ENCODE peak calls at places on chromosomes 12 and 14, in six cellular contexts. One of them, this sample, is unnamed. For H4K20me1, the result is how much of the 10 kb centered on the place peaks cover.

GRCh38 chr12:1083888-1084262 is 92.9 kb downstream of the ERC1 start:
- DNase-seq in IMR-90: peak
- DNase-seq in H1: no peak
- DNase-seq in mammary epithelial cell: no peak
- DNase-seq in GM23248: peak
- DNase-seq in neural progenitor cell: no peak
- DNase-seq in this sample: no peak

GRCh38 chr12:55899035-55899434 is 28.7 kb downstream of the PYM1 start:
- DNase-seq in IMR-90: peak
- DNase-seq in H1: no peak
- DNase-seq in mammary epithelial cell: no peak
- DNase-seq in GM23248: peak
- DNase-seq in neural progenitor cell: no peak
- DNase-seq in this sample: no peak

GRCh38 chr12:46770501-46771183 is 55.2 kb downstream of the SLC38A4 start:
- DNase-seq in IMR-90: peak
- DNase-seq in H1: no peak
- DNase-seq in mammary epithelial cell: no peak
- DNase-seq in GM23248: peak
- DNase-seq in neural progenitor cell: peak
- DNase-seq in this sample: no peak

GRCh38 chr12:20628999-20629398 is 66.1 kb upstream of the SLCO1C1 start:
- DNase-seq in IMR-90: no peak
- DNase-seq in H1: no peak
- DNase-seq in mammary epithelial cell: no peak
- DNase-seq in GM23248: no peak
- DNase-seq in neural progenitor cell: no peak
- DNase-seq in this sample: no peak

GRCh38 chr12:6426882-6427671 is 17.7 kb upstream of the CD27 start:
- DNase-seq in IMR-90: no peak
- DNase-seq in H1: no peak
- DNase-seq in mammary epithelial cell: no peak
- DNase-seq in GM23248: no peak
- DNase-seq in neural progenitor cell: no peak
- DNase-seq in this sample: peak

GRCh38 chr12:68792952-68793351 is 15.0 kb upstream of the MDM2 start:
- DNase-seq in IMR-90: peak
- DNase-seq in H1: no peak
- DNase-seq in mammary epithelial cell: peak
- DNase-seq in GM23248: peak
- DNase-seq in neural progenitor cell: peak
- DNase-seq in this sample: no peak

GRCh38 chr12:65586796-65587195 is 237.5 kb upstream of the HMGA2 start:
- DNase-seq in IMR-90: no peak
- DNase-seq in H1: no peak
- DNase-seq in mammary epithelial cell: peak
- DNase-seq in GM23248: no peak
- DNase-seq in neural progenitor cell: no peak
- DNase-seq in this sample: no peak

GRCh38 chr14:96754845-96755184 is 42.4 kb upstream of the VRK1 start:
- DNase-seq in IMR-90: no peak
- DNase-seq in H1: no peak
- DNase-seq in mammary epithelial cell: no peak
- DNase-seq in GM23248: no peak
- DNase-seq in neural progenitor cell: peak
- DNase-seq in this sample: no peak

GRCh38 chr12:9404469-9405260 is 196.5 kb upstream of the PZP start:
- DNase-seq in IMR-90: no peak
- DNase-seq in H1: no peak
- DNase-seq in mammary epithelial cell: no peak
- DNase-seq in GM23248: peak
- DNase-seq in neural progenitor cell: peak
- DNase-seq in this sample: no peak

GRCh38 chr14:61616524-61617185 is 78.7 kb upstream of the HIF1A start:
- DNase-seq in IMR-90: peak
- DNase-seq in H1: no peak
- DNase-seq in mammary epithelial cell: peak
- DNase-seq in GM23248: peak
- DNase-seq in neural progenitor cell: no peak
- DNase-seq in this sample: no peak

GRCh38 chr12:106049105-106049504 is 89.6 kb downstream of the NUAK1 start:
- DNase-seq in IMR-90: no peak
- DNase-seq in H1: no peak
- DNase-seq in mammary epithelial cell: no peak
- DNase-seq in GM23248: no peak
- DNase-seq in neural progenitor cell: no peak
- DNase-seq in this sample: no peak

GRCh38 chr14:22314183-22314820 is 274.7 kb downstream of the DAD1 start:
- DNase-seq in IMR-90: peak
- DNase-seq in H1: no peak
- DNase-seq in mammary epithelial cell: peak
- DNase-seq in GM23248: peak
- DNase-seq in neural progenitor cell: peak
- DNase-seq in this sample: peak

GRCh38 chr14:85595981-85596380 is 66.0 kb downstream of the FLRT2 start:
- DNase-seq in IMR-90: no peak
- DNase-seq in H1: no peak
- DNase-seq in mammary epithelial cell: no peak
- DNase-seq in GM23248: no peak
- DNase-seq in neural progenitor cell: no peak
- DNase-seq in this sample: no peak

GRCh38 chr14:55129086-55129427 is at the start of gene LGALS3:
- DNase-seq in IMR-90: peak
- DNase-seq in H1: no peak
- DNase-seq in mammary epithelial cell: peak
- DNase-seq in GM23248: peak
- DNase-seq in neural progenitor cell: peak
- DNase-seq in this sample: no peak

DNA sequence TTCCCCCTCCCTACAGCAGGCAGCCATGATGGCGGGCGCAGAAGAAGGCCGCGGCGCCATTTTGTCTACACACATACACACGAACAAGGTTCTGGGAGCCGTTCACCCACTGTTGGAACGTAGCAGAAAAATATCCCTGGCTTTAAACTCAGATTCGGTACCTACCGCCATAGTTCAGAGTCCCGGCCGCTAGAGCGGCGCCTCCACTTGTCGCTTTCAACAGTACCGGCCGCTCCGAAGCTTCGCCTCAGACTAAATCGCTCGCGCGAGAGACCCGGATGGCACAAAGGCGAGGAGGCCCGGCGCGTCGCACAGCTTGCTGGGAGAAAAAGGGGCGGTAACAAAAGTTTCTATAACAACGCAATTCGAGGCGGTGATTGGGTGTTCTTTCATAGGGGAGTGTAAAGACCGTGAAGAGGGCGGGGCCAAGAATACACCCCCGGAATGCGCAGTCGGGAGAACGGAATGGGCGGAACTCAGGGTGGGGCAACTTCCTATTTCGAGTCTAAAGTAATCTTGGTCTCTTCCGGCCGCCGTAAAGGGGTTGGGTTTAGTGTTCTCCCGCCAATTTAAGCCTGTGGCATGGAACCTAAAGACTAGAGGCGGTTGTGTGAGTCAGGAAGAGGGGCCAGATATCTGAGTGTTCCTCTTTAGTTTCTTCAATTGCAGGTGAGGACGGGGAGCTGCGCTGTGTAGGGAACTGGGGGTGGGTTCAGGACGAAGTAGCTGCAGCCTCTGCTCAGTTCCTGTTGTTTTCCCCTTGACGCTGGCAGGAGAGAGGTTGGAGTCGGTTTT is at the start of the genes KNTC1 and RSRC2:
- DNase-seq in IMR-90: peak
- DNase-seq in H1: peak
- DNase-seq in mammary epithelial cell: peak
- DNase-seq in GM23248: peak
- DNase-seq in neural progenitor cell: peak
- DNase-seq in this sample: peak
- H4K20me1 ChIP-seq in IMR-90: under half
- H4K20me1 ChIP-seq in H1: under half
- H4K20me1 ChIP-seq in mammary epithelial cell: under half
- H4K20me1 ChIP-seq in GM23248: under half
- H4K20me1 ChIP-seq in neural progenitor cell: under half
- H4K20me1 ChIP-seq in this sample: under half

DNA sequence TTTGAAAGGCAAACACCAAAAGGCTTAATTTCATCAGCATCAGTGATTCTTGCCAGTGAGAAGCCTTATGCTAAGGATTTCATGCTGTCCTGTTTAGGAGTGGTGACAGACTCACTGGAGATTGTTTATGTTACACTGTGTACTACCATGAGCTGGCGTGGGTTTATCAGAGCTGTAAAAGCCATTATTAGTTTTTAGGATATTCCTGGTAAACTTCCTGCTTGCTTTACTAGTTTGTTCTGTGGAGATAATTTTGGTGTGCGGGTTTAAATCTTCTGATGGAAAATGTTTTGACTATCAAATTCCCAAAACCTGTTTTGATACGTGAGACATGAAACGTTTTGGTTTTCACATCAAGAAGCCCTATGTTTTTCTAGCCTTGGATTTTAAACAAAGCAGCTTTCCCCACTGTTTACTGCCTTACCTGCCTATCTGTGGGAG is 15.2 kb downstream of the PPFIBP1 start:
- DNase-seq in IMR-90: peak
- DNase-seq in H1: no peak
- DNase-seq in mammary epithelial cell: no peak
- DNase-seq in GM23248: peak
- DNase-seq in neural progenitor cell: no peak
- DNase-seq in this sample: no peak
- H3K9ac ChIP-seq in IMR-90: no peak
- H3K9ac ChIP-seq in H1: no peak
- H3K9ac ChIP-seq in mammary epithelial cell: no peak
- H3K9ac ChIP-seq in GM23248: peak
- H3K9ac ChIP-seq in neural progenitor cell: no peak
- H3K9ac ChIP-seq in this sample: no peak

GRCh38 chr12:75302225-75302624 is 27.9 kb downstream of the CAPS2 start:
- DNase-seq in IMR-90: no peak
- DNase-seq in H1: no peak
- DNase-seq in mammary epithelial cell: no peak
- DNase-seq in GM23248: no peak
- DNase-seq in neural progenitor cell: no peak
- DNase-seq in this sample: no peak
- H2AFZ ChIP-seq in IMR-90: no peak
- H2AFZ ChIP-seq in H1: no peak
- H2AFZ ChIP-seq in mammary epithelial cell: no peak
- H2AFZ ChIP-seq in GM23248: no peak
- H2AFZ ChIP-seq in neural progenitor cell: no peak
- H2AFZ ChIP-seq in this sample: no peak

DNA sequence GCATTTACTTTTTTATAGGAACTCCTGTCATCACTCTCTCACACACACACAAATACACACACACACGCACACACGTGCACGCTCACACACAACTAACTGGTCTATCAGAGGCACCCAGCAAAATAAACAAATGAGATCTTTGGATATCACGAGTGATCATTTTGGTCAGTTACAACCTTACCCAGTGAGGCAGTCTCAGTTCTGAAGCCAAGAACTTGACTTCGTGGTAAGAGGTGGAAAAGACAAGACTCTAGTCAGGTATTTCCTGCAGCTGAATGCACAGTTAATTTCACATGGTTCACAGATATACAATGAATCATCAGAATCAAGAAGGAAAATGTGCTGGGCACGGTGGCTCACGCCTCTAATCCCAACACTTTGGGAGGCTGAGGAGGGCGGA is 39.4 kb downstream of the ATF7 start:
- DNase-seq in IMR-90: peak
- DNase-seq in H1: no peak
- DNase-seq in mammary epithelial cell: peak
- DNase-seq in GM23248: no peak
- DNase-seq in neural progenitor cell: no peak
- DNase-seq in this sample: no peak
- H4K20me1 ChIP-seq in IMR-90: under half
- H4K20me1 ChIP-seq in H1: under half
- H4K20me1 ChIP-seq in mammary epithelial cell: under half
- H4K20me1 ChIP-seq in GM23248: under half
- H4K20me1 ChIP-seq in neural progenitor cell: under half
- H4K20me1 ChIP-seq in this sample: under half

This sample was measured in DND-41.